ENCODE peak calls at places on chromosomes 16 and 17, in five cellular contexts. N, H, F, P and C are unnamed samples.
A peak's percentile ranks its signal among the peaks of the same experiment; 100 is the strongest.

GRCh38 chr16:56269276-56269675 is 78.0 kb downstream of the GNAO1 start:
- DNase-seq in N (no peak), F (no peak), P (no peak), H (no peak), C (no peak)

GRCh38 chr16:20611350-20611902 is 35.3 kb upstream of the ACSM2B start:
- DNase-seq in F (no peak), N (peak; percentile 96), H (no peak), P (no peak), C (no peak)

GRCh38 chr17:33055171-33055611 is 63.5 kb downstream of the SPACA3 start:
- DNase-seq in N (no peak), P (no peak), H (no peak), F (no peak), C (no peak)

GRCh38 chr17:68360198-68360597 is 68.9 kb downstream of the ARSG start:
- DNase-seq in N (no peak), P (no peak), F (no peak), H (no peak), C (no peak)

GRCh38 chr17:41498276-41498675 is 7.1 kb downstream of the KRT13 start:
- DNase-seq in N (no peak), H (no peak), P (no peak), F (no peak), C (no peak)

GRCh38 chr16:22428654-22429053 is 54.2 kb upstream of the CDR2 start:
- DNase-seq in F (no peak), H (no peak), N (peak; percentile 39), P (no peak), C (no peak)

GRCh38 chr17:55540414-55541091 is 29.3 kb upstream of the SMIM36 start:
- DNase-seq in P (no peak), H (peak; percentile 73), F (no peak), N (no peak), C (no peak)

GRCh38 chr17:42553161-42553818 is 567 bp downstream of the HSD17B1 start:
- DNase-seq in P (no peak), N (no peak), H (no peak), F (no peak), C (no peak)

GRCh38 chr16:11131706-11132105 is 124.3 kb downstream of the SOCS1 start:
- DNase-seq in P (no peak), N (no peak), F (no peak), H (no peak), C (no peak)

GRCh38 chr16:527015-527903 is at the start of gene CAPN15:
- DNase-seq in P (peak; percentile 94), H (peak; percentile 90), N (peak; percentile 92), F (peak; percentile 67), C (peak; percentile 87)

GRCh38 chr16:68563631-68564366 is 24.7 kb downstream of the ZFP90 start:
- DNase-seq in P (no peak), F (no peak), N (no peak), H (no peak), C (no peak)

GRCh38 chr17:79936661-79937434 is 97.6 kb upstream of the CBX4 start:
- DNase-seq in F (no peak), P (no peak), N (no peak), H (no peak), C (no peak)

GRCh38 chr17:49401971-49402491 is 12.7 kb downstream of the PHB1 start:
- DNase-seq in F (no peak), H (no peak), P (no peak), N (no peak), C (no peak)

GRCh38 chr16:57356547-57356946 is 2.0 kb upstream of the CCL22 start:
- DNase-seq in P (no peak), N (no peak), F (no peak), H (no peak), C (no peak)

GRCh38 chr16:83808573-83809014 is 816 bp downstream of the HSBP1 start:
- DNase-seq in H (peak; percentile 12), N (no peak), P (no peak), F (no peak), C (no peak)

GRCh38 chr16:68737046-68737729 is at the start of gene CDH1:
- DNase-seq in P (peak; percentile 93), F (no peak), N (peak; percentile 98), H (no peak), C (no peak)

GRCh38 chr17:33016920-33017319 is 25.3 kb downstream of the SPACA3 start:
- DNase-seq in N (no peak), H (no peak), F (no peak), P (no peak), C (no peak)

GRCh38 chr16:31010539-31010938 is at the start of gene STX1B:
- DNase-seq in H (no peak), F (no peak), N (no peak), P (peak; percentile 89), C (no peak)